ENCODE peak calls at places on chromosomes 2 and 18, in six cellular contexts. One of them, this sample, is unnamed.

GRCh38 chr2:214782671-214783070 is 26.8 kb downstream of the BARD1 start:
- DNase-seq in uterus: no peak
- DNase-seq in H54: no peak
- DNase-seq in HepG2: no peak
- DNase-seq in upper lobe of left lung: no peak
- DNase-seq in sigmoid colon: no peak
- DNase-seq in this sample: no peak

GRCh38 chr2:131009713-131010475 is 83.4 kb downstream of the FAM168B start:
- DNase-seq in uterus: no peak
- DNase-seq in H54: no peak
- DNase-seq in HepG2: no peak
- DNase-seq in upper lobe of left lung: no peak
- DNase-seq in sigmoid colon: no peak
- DNase-seq in this sample: no peak

GRCh38 chr2:19124135-19124534 is 234.3 kb downstream of the OSR1 start:
- DNase-seq in uterus: no peak
- DNase-seq in H54: peak; percentile 26
- DNase-seq in HepG2: no peak
- DNase-seq in upper lobe of left lung: no peak
- DNase-seq in sigmoid colon: no peak
- DNase-seq in this sample: no peak

GRCh38 chr2:8427211-8427610 is 254.6 kb upstream of the ID2 start:
- DNase-seq in uterus: no peak
- DNase-seq in H54: no peak
- DNase-seq in HepG2: no peak
- DNase-seq in upper lobe of left lung: no peak
- DNase-seq in sigmoid colon: peak; percentile 34
- DNase-seq in this sample: no peak

GRCh38 chr18:51724790-51725721 is 527.6 kb upstream of the MEX3C start:
- DNase-seq in uterus: no peak
- DNase-seq in H54: no peak
- DNase-seq in HepG2: no peak
- DNase-seq in upper lobe of left lung: no peak
- DNase-seq in sigmoid colon: no peak
- DNase-seq in this sample: no peak

GRCh38 chr18:8751692-8752091 is 46.3 kb downstream of the MTCL1 start:
- DNase-seq in uterus: no peak
- DNase-seq in H54: no peak
- DNase-seq in HepG2: no peak
- DNase-seq in upper lobe of left lung: no peak
- DNase-seq in sigmoid colon: no peak
- DNase-seq in this sample: no peak

GRCh38 chr2:239400000-239400831 is 604 bp downstream of the HDAC4 start:
- DNase-seq in uterus: peak; percentile 26
- DNase-seq in H54: peak; percentile 26
- DNase-seq in HepG2: peak; percentile 32
- DNase-seq in upper lobe of left lung: no peak
- DNase-seq in sigmoid colon: peak; percentile 72
- DNase-seq in this sample: no peak

GRCh38 chr2:225117061-225117716 is 74.9 kb upstream of the DOCK10 start:
- DNase-seq in uterus: no peak
- DNase-seq in H54: no peak
- DNase-seq in HepG2: no peak
- DNase-seq in upper lobe of left lung: no peak
- DNase-seq in sigmoid colon: no peak
- DNase-seq in this sample: no peak

GRCh38 chr2:172970660-172971059 is 105.0 kb upstream of the MAP3K20 start:
- DNase-seq in uterus: no peak
- DNase-seq in H54: no peak
- DNase-seq in HepG2: no peak
- DNase-seq in upper lobe of left lung: no peak
- DNase-seq in sigmoid colon: no peak
- DNase-seq in this sample: no peak

GRCh38 chr2:176106636-176107539 is at the start of gene HOXD11:
- DNase-seq in uterus: peak; percentile 80
- DNase-seq in H54: peak; percentile 90
- DNase-seq in HepG2: no peak
- DNase-seq in upper lobe of left lung: no peak
- DNase-seq in sigmoid colon: peak; percentile 92
- DNase-seq in this sample: no peak
- TF ChIP-seq POLR2A in uterus: peak; percentile 56
- TF ChIP-seq POLR2A in H54: no peak
- TF ChIP-seq POLR2A in HepG2: no peak
- TF ChIP-seq POLR2A in upper lobe of left lung: no peak
- TF ChIP-seq POLR2A in sigmoid colon: peak; percentile 68
- TF ChIP-seq POLR2A in this sample: no peak

GRCh38 chr2:29066271-29066860 is 8.0 kb downstream of the PCARE start:
- DNase-seq in uterus: no peak
- DNase-seq in H54: no peak
- DNase-seq in HepG2: peak; percentile 24
- DNase-seq in upper lobe of left lung: peak; percentile 52
- DNase-seq in sigmoid colon: no peak
- DNase-seq in this sample: no peak
- TF ChIP-seq POLR2A in uterus: no peak
- TF ChIP-seq POLR2A in H54: no peak
- TF ChIP-seq POLR2A in HepG2: no peak
- TF ChIP-seq POLR2A in upper lobe of left lung: no peak
- TF ChIP-seq POLR2A in sigmoid colon: no peak
- TF ChIP-seq POLR2A in this sample: no peak

GRCh38 chr2:72826156-72826477 is 284 bp upstream of the EXOC6B start:
- DNase-seq in uterus: no peak
- DNase-seq in H54: no peak
- DNase-seq in HepG2: no peak
- DNase-seq in upper lobe of left lung: no peak
- DNase-seq in sigmoid colon: no peak
- DNase-seq in this sample: no peak

GRCh38 chr2:72824224-72824842 is 1.5 kb downstream of the EXOC6B start:
- DNase-seq in uterus: no peak
- DNase-seq in H54: peak; percentile 49
- DNase-seq in HepG2: no peak
- DNase-seq in upper lobe of left lung: no peak
- DNase-seq in sigmoid colon: no peak
- DNase-seq in this sample: no peak

GRCh38 chr2:72827999-72828646 is 2.3 kb upstream of the EXOC6B start:
- DNase-seq in uterus: no peak
- DNase-seq in H54: peak; percentile 12
- DNase-seq in HepG2: peak; percentile 22
- DNase-seq in upper lobe of left lung: no peak
- DNase-seq in sigmoid colon: no peak
- DNase-seq in this sample: no peak

GRCh38 chr2:72827495-72827894 is 1.7 kb upstream of the EXOC6B start:
- DNase-seq in uterus: no peak
- DNase-seq in H54: no peak
- DNase-seq in HepG2: no peak
- DNase-seq in upper lobe of left lung: no peak
- DNase-seq in sigmoid colon: no peak
- DNase-seq in this sample: no peak

GRCh38 chr2:72825271-72826155 is at the start of gene EXOC6B:
- DNase-seq in uterus: peak; percentile 92
- DNase-seq in H54: peak; percentile 77
- DNase-seq in HepG2: peak; percentile 91
- DNase-seq in upper lobe of left lung: peak; percentile 92
- DNase-seq in sigmoid colon: peak; percentile 93
- DNase-seq in this sample: peak; percentile 61
- TF ChIP-seq POLR2A in uterus: peak; percentile 80
- TF ChIP-seq POLR2A in H54: peak; percentile 91
- TF ChIP-seq POLR2A in HepG2: peak; percentile 87
- TF ChIP-seq POLR2A in upper lobe of left lung: peak; percentile 65
- TF ChIP-seq POLR2A in sigmoid colon: no peak
- TF ChIP-seq POLR2A in this sample: peak; percentile 31

DNA sequence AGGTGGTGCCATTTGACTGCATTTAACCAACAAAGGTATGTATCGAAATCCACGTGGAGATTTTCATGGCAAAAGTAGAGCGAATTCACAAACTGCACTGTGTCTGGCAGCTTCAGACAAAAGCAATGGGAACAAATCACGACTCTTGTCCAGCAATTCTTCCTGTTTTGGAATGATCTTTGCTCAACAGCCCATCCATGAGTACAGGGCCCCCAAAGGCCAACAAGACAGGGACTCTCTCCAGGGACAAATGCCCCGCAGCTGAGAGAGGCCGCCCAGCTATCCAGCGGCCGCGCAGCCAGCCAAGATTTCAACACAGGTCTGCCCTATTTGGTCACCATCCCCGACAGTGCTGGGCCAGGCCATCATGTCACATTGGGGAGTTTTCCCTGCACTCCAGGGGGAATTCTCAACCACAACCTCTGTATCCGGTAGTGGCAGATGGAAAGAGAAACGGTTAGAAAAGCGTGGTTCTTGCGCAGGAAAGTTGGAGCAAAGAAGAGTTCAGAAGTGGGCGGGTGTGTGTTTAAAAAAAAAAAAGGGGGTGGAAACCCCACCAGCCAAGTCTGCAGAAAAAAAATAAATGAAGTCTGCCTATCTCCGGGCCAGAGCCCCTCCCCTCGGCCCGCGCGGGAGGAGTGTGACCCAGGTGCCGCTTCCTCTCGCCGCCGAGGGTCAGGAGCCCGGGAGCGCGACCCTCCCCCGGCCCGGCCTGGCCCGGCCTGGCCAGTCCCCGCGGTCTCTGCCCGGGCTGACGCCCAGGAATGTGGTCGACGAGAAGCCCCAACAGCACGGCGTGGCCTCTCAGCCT is at the start of gene GYPC:
- DNase-seq in uterus: peak; percentile 74
- DNase-seq in H54: no peak
- DNase-seq in HepG2: no peak
- DNase-seq in upper lobe of left lung: peak; percentile 71
- DNase-seq in sigmoid colon: peak; percentile 92
- DNase-seq in this sample: peak; percentile 62
- TF ChIP-seq POLR2A in uterus: no peak
- TF ChIP-seq POLR2A in H54: no peak
- TF ChIP-seq POLR2A in HepG2: no peak
- TF ChIP-seq POLR2A in upper lobe of left lung: no peak
- TF ChIP-seq POLR2A in sigmoid colon: no peak
- TF ChIP-seq POLR2A in this sample: peak; percentile 48

GRCh38 chr2:203583696-203584095 is 48.6 kb upstream of the RAPH1 start:
- DNase-seq in uterus: no peak
- DNase-seq in H54: peak; percentile 44
- DNase-seq in HepG2: no peak
- DNase-seq in upper lobe of left lung: peak; percentile 47
- DNase-seq in sigmoid colon: no peak
- DNase-seq in this sample: no peak
- TF ChIP-seq POLR2A in uterus: no peak
- TF ChIP-seq POLR2A in H54: no peak
- TF ChIP-seq POLR2A in HepG2: no peak
- TF ChIP-seq POLR2A in upper lobe of left lung: no peak
- TF ChIP-seq POLR2A in sigmoid colon: no peak
- TF ChIP-seq POLR2A in this sample: no peak

DNA sequence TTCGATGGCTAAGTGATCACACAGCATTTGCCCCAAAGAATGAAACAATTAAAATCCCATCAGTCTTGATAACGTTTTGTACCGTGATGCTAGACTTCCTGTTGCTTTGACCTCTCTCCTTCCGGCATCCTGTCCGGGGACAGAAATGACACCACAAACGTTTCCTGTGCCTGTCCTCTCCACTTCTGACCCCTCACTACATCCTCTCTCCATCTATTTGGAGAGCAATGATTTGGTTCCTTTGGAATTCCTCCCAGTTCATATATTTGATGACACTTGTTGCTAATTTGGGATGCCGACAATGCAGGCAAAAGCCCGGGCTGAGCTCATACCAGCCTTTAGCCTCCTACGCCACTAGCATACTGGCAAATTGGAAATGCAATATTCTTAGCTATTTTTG is 151.2 kb upstream of the CCDC68 start:
- DNase-seq in uterus: no peak
- DNase-seq in H54: no peak
- DNase-seq in HepG2: no peak
- DNase-seq in upper lobe of left lung: no peak
- DNase-seq in sigmoid colon: no peak
- DNase-seq in this sample: no peak
- TF ChIP-seq POLR2A in uterus: no peak
- TF ChIP-seq POLR2A in H54: no peak
- TF ChIP-seq POLR2A in HepG2: no peak
- TF ChIP-seq POLR2A in upper lobe of left lung: no peak
- TF ChIP-seq POLR2A in sigmoid colon: no peak
- TF ChIP-seq POLR2A in this sample: no peak

GRCh38 chr2:174012347-174013309 is 47.5 kb upstream of the SP3 start:
- DNase-seq in uterus: peak; percentile 82
- DNase-seq in H54: no peak
- DNase-seq in HepG2: no peak
- DNase-seq in upper lobe of left lung: peak; percentile 71
- DNase-seq in sigmoid colon: peak; percentile 92
- DNase-seq in this sample: peak; percentile 56
- TF ChIP-seq POLR2A in uterus: peak; percentile 44
- TF ChIP-seq POLR2A in H54: no peak
- TF ChIP-seq POLR2A in HepG2: no peak
- TF ChIP-seq POLR2A in upper lobe of left lung: peak; percentile 35
- TF ChIP-seq POLR2A in sigmoid colon: peak; percentile 51
- TF ChIP-seq POLR2A in this sample: no peak